ENCODE peak calls at places on chromosomes 16 and 17, in five cellular contexts. B is H1, C is neuronal stem cell, N is mesenchymal stem cell, Z is trophoblast cell. T is an unnamed sample.

GRCh38 chr17:67568961-67569360 is 148.8 kb upstream of the NOL11 start:
- DNase-seq in Z (no peak), B (no peak), C (no peak), N (no peak), T (peak)

GRCh38 chr16:72910875-72911274 is 137.1 kb downstream of the ZFHX3 start:
- DNase-seq in N (no peak), Z (no peak), C (no peak), B (no peak), T (no peak)

GRCh38 chr16:31130336-31130812 is 5.2 kb downstream of the PRSS8 start:
- DNase-seq in C (no peak), B (no peak), N (no peak), Z (peak), T (no peak)

GRCh38 chr17:81860756-81861568 is 627 bp upstream of the P4HB start:
- DNase-seq in B (peak), C (peak), N (peak), Z (peak), T (peak)

GRCh38 chr16:52141871-52142270 is 405.1 kb downstream of the TOX3 start:
- DNase-seq in B (peak), Z (no peak), N (no peak), C (no peak), T (no peak)

GRCh38 chr17:4310349-4311060 is 46.7 kb upstream of the ANKFY1 start:
- DNase-seq in C (no peak), Z (no peak), B (no peak), N (no peak), T (no peak)

GRCh38 chr17:41894791-41895331 is 23.9 kb downstream of the ACLY start:
- DNase-seq in C (no peak), N (peak), B (no peak), Z (peak), T (no peak)

GRCh38 chr17:65774787-65775186 is 213.3 kb upstream of the AXIN2 start:
- DNase-seq in Z (no peak), C (no peak), B (no peak), N (no peak), T (no peak)

GRCh38 chr16:66205287-66206167 is 161.0 kb upstream of the CDH5 start:
- DNase-seq in Z (no peak), C (no peak), B (no peak), N (no peak), T (no peak)

GRCh38 chr16:67910162-67910561 is 17.1 kb downstream of the PSKH1 start:
- DNase-seq in N (peak), Z (no peak), B (no peak), C (no peak), T (no peak)

GRCh38 chr17:79531696-79532095 is 79.2 kb downstream of the RBFOX3 start:
- DNase-seq in C (no peak), N (no peak), B (no peak), Z (no peak), T (no peak)

GRCh38 chr17:57989011-57989345 is 924 bp upstream of the VEZF1 start:
- DNase-seq in B (no peak), N (peak), Z (no peak), C (no peak), T (no peak)
- H2BK120ac ChIP-seq in B (no peak), N (no peak), Z (no peak), C (no peak), T (no peak)

DNA sequence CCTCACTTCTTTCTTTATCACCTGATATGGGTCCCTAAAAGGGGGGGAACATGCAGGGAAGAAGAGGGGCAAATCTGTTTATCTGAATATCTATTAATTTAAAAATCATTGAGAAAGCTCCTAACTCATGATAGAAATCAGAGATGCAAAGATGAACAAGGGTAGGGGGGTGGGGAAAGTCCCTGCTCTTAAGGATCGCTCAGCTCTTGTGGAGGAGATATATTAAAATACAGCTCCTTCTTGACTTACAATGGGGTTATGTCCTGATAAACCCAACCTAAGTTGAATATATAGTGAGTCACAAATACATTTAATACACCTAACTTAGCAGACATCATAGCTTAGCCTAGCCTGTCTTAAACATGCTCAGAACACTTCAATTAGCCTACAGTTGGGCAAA is 237.5 kb downstream of the MAF start:
- DNase-seq in N (no peak), Z (no peak), B (no peak), C (no peak), T (no peak)
- H2BK12ac ChIP-seq in N (no peak), Z (no peak), B (no peak), C (no peak), T (no peak)

DNA sequence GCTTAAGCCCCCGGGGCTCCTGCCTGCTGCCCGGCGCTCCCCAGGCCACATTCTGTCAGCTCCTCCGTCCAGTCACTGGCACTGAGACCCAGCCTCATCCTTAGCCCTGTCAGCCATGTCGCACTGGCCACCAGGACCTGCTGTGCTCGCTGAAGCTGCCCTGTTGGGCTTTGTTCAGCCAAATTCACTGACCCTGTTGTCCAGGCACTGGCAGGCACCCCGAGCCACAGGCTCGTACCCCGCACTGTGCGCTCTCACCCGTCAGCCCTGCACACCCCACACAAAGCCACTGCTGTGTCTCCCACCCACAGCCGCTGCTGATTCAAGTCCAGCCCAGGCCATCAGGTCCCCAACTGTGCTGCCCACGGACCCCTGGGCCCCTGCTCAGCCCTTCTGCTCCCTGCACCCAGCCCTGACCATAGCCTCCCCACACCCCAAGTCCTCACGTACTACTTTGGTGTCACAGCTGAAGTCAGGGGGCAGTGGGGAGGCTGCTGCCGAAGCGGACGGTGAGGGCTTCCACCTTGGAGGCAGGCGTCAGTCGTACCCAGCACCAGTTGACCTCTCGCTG is 131.5 kb upstream of the CHMP6 start:
- DNase-seq in Z (no peak), N (no peak), B (no peak), C (no peak), T (no peak)
- H4K8ac ChIP-seq in Z (no peak), N (peak), B (no peak), C (peak), T (no peak)

GRCh38 chr17:50668838-50669581 is 34.3 kb downstream of the ABCC3 start:
- DNase-seq in C (no peak), Z (no peak), N (no peak), B (no peak), T (no peak)
- H2BK120ac ChIP-seq in C (no peak), Z (peak), N (peak), B (no peak), T (no peak)

GRCh38 chr16:57637965-57638364 is 9.5 kb downstream of the ADGRG1 start:
- DNase-seq in B (no peak), N (no peak), Z (no peak), C (no peak), T (no peak)
- H2BK12ac ChIP-seq in B (no peak), N (no peak), Z (no peak), C (no peak), T (no peak)

GRCh38 chr17:47231334-47231733 is 22.2 kb downstream of the MYL4 start:
- DNase-seq in B (no peak), Z (no peak), N (no peak), C (no peak), T (no peak)
- H4K8ac ChIP-seq in B (no peak), Z (no peak), N (no peak), C (no peak), T (no peak)

GRCh38 chr17:17420035-17420434 is 56.8 kb upstream of the MED9 start:
- DNase-seq in N (no peak), C (no peak), Z (no peak), B (no peak), T (no peak)
- H2BK120ac ChIP-seq in N (no peak), C (no peak), Z (no peak), B (no peak), T (no peak)

DNA sequence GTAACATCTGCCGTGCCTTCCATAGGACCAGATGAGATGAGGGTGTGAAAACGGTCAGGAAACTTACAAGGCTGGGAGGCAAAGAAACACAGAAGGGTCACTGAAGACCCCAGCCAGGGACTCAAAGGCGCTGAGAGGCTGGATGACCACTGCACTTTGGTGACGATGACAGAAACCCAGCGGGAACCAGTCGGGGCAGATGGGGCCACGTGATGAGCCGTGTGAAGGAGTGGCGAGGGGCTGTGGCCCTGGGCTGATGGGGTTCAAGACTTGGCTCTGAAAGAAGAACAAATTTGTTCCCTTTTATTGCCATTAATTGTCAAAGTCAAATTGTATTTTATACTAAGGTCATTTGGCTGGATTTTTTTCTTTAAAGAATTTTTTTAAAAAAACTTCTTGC is 28.6 kb upstream of the ATP2C2 start:
- DNase-seq in C (no peak), B (no peak), Z (no peak), N (no peak), T (no peak)
- H2BK12ac ChIP-seq in C (no peak), B (no peak), Z (no peak), N (no peak), T (no peak)

GRCh38 chr17:78335176-78335575 is 24.7 kb downstream of the SOCS3 start:
- DNase-seq in B (no peak), N (no peak), C (no peak), Z (no peak), T (no peak)
- H4K8ac ChIP-seq in B (no peak), N (no peak), C (no peak), Z (no peak), T (no peak)